ENCODE peak calls at places on chromosomes 2 and 18, in eight cellular contexts. One of them, this sample, is unnamed.

GRCh38 chr2:43488737-43489136 is 107.1 kb downstream of the THADA start:
- DNase-seq in activated T-cell treated with anti-CD3 and anti-CD28 coated beads, Interleukin-2, amount 50 U/mL, for 1 hour: no peak
- DNase-seq in cerebellar cortex: no peak
- DNase-seq in EL: no peak
- DNase-seq in kidney glomerular epithelial cell: no peak
- DNase-seq in NCI-H1092: no peak
- DNase-seq in NCI-H1694: no peak
- DNase-seq in HuH-7.5: no peak
- DNase-seq in this sample: no peak

GRCh38 chr2:43894743-43895142 is 56.0 kb downstream of the ABCG8 start:
- DNase-seq in activated T-cell treated with anti-CD3 and anti-CD28 coated beads, Interleukin-2, amount 50 U/mL, for 1 hour: no peak
- DNase-seq in cerebellar cortex: no peak
- DNase-seq in EL: no peak
- DNase-seq in kidney glomerular epithelial cell: no peak
- DNase-seq in NCI-H1092: no peak
- DNase-seq in NCI-H1694: no peak
- DNase-seq in HuH-7.5: no peak
- DNase-seq in this sample: no peak

GRCh38 chr2:130827502-130828251 is 9.0 kb upstream of the ARHGEF4 start:
- DNase-seq in activated T-cell treated with anti-CD3 and anti-CD28 coated beads, Interleukin-2, amount 50 U/mL, for 1 hour: no peak
- DNase-seq in cerebellar cortex: no peak
- DNase-seq in EL: peak; percentile 88
- DNase-seq in kidney glomerular epithelial cell: no peak
- DNase-seq in NCI-H1092: no peak
- DNase-seq in NCI-H1694: no peak
- DNase-seq in HuH-7.5: no peak
- DNase-seq in this sample: no peak

GRCh38 chr18:77271720-77272481 is 22.3 kb downstream of the GALR1 start:
- DNase-seq in activated T-cell treated with anti-CD3 and anti-CD28 coated beads, Interleukin-2, amount 50 U/mL, for 1 hour: no peak
- DNase-seq in cerebellar cortex: no peak
- DNase-seq in EL: no peak
- DNase-seq in kidney glomerular epithelial cell: no peak
- DNase-seq in NCI-H1092: no peak
- DNase-seq in NCI-H1694: no peak
- DNase-seq in HuH-7.5: no peak
- DNase-seq in this sample: no peak

GRCh38 chr2:45836316-45836715 is 184.8 kb downstream of the PRKCE start:
- DNase-seq in activated T-cell treated with anti-CD3 and anti-CD28 coated beads, Interleukin-2, amount 50 U/mL, for 1 hour: no peak
- DNase-seq in cerebellar cortex: no peak
- DNase-seq in EL: no peak
- DNase-seq in kidney glomerular epithelial cell: no peak
- DNase-seq in NCI-H1092: no peak
- DNase-seq in NCI-H1694: no peak
- DNase-seq in HuH-7.5: no peak
- DNase-seq in this sample: no peak

GRCh38 chr2:110655701-110656100 is 22.2 kb downstream of the BUB1 start:
- DNase-seq in activated T-cell treated with anti-CD3 and anti-CD28 coated beads, Interleukin-2, amount 50 U/mL, for 1 hour: no peak
- DNase-seq in cerebellar cortex: no peak
- DNase-seq in EL: peak; percentile 36
- DNase-seq in kidney glomerular epithelial cell: no peak
- DNase-seq in NCI-H1092: no peak
- DNase-seq in NCI-H1694: no peak
- DNase-seq in HuH-7.5: no peak
- DNase-seq in this sample: no peak

GRCh38 chr2:240952496-240953246 is 45.7 kb upstream of the SNED1 start:
- DNase-seq in activated T-cell treated with anti-CD3 and anti-CD28 coated beads, Interleukin-2, amount 50 U/mL, for 1 hour: no peak
- DNase-seq in cerebellar cortex: no peak
- DNase-seq in EL: no peak
- DNase-seq in kidney glomerular epithelial cell: no peak
- DNase-seq in NCI-H1092: no peak
- DNase-seq in NCI-H1694: no peak
- DNase-seq in HuH-7.5: no peak
- DNase-seq in this sample: no peak

GRCh38 chr2:191369034-191369433 is 123.8 kb downstream of the MYO1B start:
- DNase-seq in activated T-cell treated with anti-CD3 and anti-CD28 coated beads, Interleukin-2, amount 50 U/mL, for 1 hour: no peak
- DNase-seq in cerebellar cortex: no peak
- DNase-seq in EL: peak; percentile 11
- DNase-seq in kidney glomerular epithelial cell: no peak
- DNase-seq in NCI-H1092: no peak
- DNase-seq in NCI-H1694: peak; percentile 18
- DNase-seq in HuH-7.5: no peak
- DNase-seq in this sample: no peak

GRCh38 chr18:63025251-63025710 is 294.3 kb downstream of the BCL2 start:
- DNase-seq in activated T-cell treated with anti-CD3 and anti-CD28 coated beads, Interleukin-2, amount 50 U/mL, for 1 hour: no peak
- DNase-seq in cerebellar cortex: peak; percentile 10
- DNase-seq in EL: peak; percentile 5
- DNase-seq in kidney glomerular epithelial cell: no peak
- DNase-seq in NCI-H1092: peak; percentile 71
- DNase-seq in NCI-H1694: peak; percentile 3
- DNase-seq in HuH-7.5: no peak
- DNase-seq in this sample: no peak

GRCh38 chr2:8219631-8220393 is 462.0 kb upstream of the ID2 start:
- DNase-seq in activated T-cell treated with anti-CD3 and anti-CD28 coated beads, Interleukin-2, amount 50 U/mL, for 1 hour: no peak
- DNase-seq in cerebellar cortex: peak; percentile 90
- DNase-seq in EL: no peak
- DNase-seq in kidney glomerular epithelial cell: no peak
- DNase-seq in NCI-H1092: no peak
- DNase-seq in NCI-H1694: no peak
- DNase-seq in HuH-7.5: no peak
- DNase-seq in this sample: no peak

GRCh38 chr2:8312861-8313768 is 368.7 kb upstream of the ID2 start:
- DNase-seq in activated T-cell treated with anti-CD3 and anti-CD28 coated beads, Interleukin-2, amount 50 U/mL, for 1 hour: no peak
- DNase-seq in cerebellar cortex: no peak
- DNase-seq in EL: peak; percentile 4
- DNase-seq in kidney glomerular epithelial cell: peak; percentile 43
- DNase-seq in NCI-H1092: no peak
- DNase-seq in NCI-H1694: no peak
- DNase-seq in HuH-7.5: no peak
- DNase-seq in this sample: no peak

GRCh38 chr2:9657731-9658130 is 26.9 kb upstream of the YWHAQ start:
- DNase-seq in activated T-cell treated with anti-CD3 and anti-CD28 coated beads, Interleukin-2, amount 50 U/mL, for 1 hour: no peak
- DNase-seq in cerebellar cortex: no peak
- DNase-seq in EL: no peak
- DNase-seq in kidney glomerular epithelial cell: no peak
- DNase-seq in NCI-H1092: no peak
- DNase-seq in NCI-H1694: no peak
- DNase-seq in HuH-7.5: no peak
- DNase-seq in this sample: no peak

GRCh38 chr2:44549856-44550255 is 188.1 kb downstream of the CAMKMT start:
- DNase-seq in activated T-cell treated with anti-CD3 and anti-CD28 coated beads, Interleukin-2, amount 50 U/mL, for 1 hour: no peak
- DNase-seq in cerebellar cortex: no peak
- DNase-seq in EL: peak; percentile 66
- DNase-seq in kidney glomerular epithelial cell: no peak
- DNase-seq in NCI-H1092: no peak
- DNase-seq in NCI-H1694: no peak
- DNase-seq in HuH-7.5: no peak
- DNase-seq in this sample: no peak

GRCh38 chr18:22446325-22446724 is 28.6 kb upstream of the CTAGE1 start:
- DNase-seq in activated T-cell treated with anti-CD3 and anti-CD28 coated beads, Interleukin-2, amount 50 U/mL, for 1 hour: no peak
- DNase-seq in cerebellar cortex: no peak
- DNase-seq in EL: no peak
- DNase-seq in kidney glomerular epithelial cell: no peak
- DNase-seq in NCI-H1092: no peak
- DNase-seq in NCI-H1694: no peak
- DNase-seq in HuH-7.5: no peak
- DNase-seq in this sample: no peak

GRCh38 chr2:41579811-41580210 is 468.0 kb upstream of the PKDCC start:
- DNase-seq in activated T-cell treated with anti-CD3 and anti-CD28 coated beads, Interleukin-2, amount 50 U/mL, for 1 hour: no peak
- DNase-seq in cerebellar cortex: no peak
- DNase-seq in EL: no peak
- DNase-seq in kidney glomerular epithelial cell: no peak
- DNase-seq in NCI-H1092: no peak
- DNase-seq in NCI-H1694: no peak
- DNase-seq in HuH-7.5: no peak
- DNase-seq in this sample: no peak

GRCh38 chr18:10194592-10194991 is 259.8 kb upstream of the APCDD1 start:
- DNase-seq in activated T-cell treated with anti-CD3 and anti-CD28 coated beads, Interleukin-2, amount 50 U/mL, for 1 hour: no peak
- DNase-seq in cerebellar cortex: no peak
- DNase-seq in EL: peak; percentile 5
- DNase-seq in kidney glomerular epithelial cell: no peak
- DNase-seq in NCI-H1092: no peak
- DNase-seq in NCI-H1694: no peak
- DNase-seq in HuH-7.5: no peak
- DNase-seq in this sample: no peak

GRCh38 chr2:172484253-172484652 is 56.9 kb downstream of the ITGA6 start:
- DNase-seq in activated T-cell treated with anti-CD3 and anti-CD28 coated beads, Interleukin-2, amount 50 U/mL, for 1 hour: no peak
- DNase-seq in cerebellar cortex: peak; percentile 34
- DNase-seq in EL: peak; percentile 22
- DNase-seq in kidney glomerular epithelial cell: no peak
- DNase-seq in NCI-H1092: no peak
- DNase-seq in NCI-H1694: peak; percentile 25
- DNase-seq in HuH-7.5: no peak
- DNase-seq in this sample: no peak

GRCh38 chr2:55810621-55811020 is 113.0 kb downstream of the EFEMP1 start:
- DNase-seq in activated T-cell treated with anti-CD3 and anti-CD28 coated beads, Interleukin-2, amount 50 U/mL, for 1 hour: no peak
- DNase-seq in cerebellar cortex: no peak
- DNase-seq in EL: no peak
- DNase-seq in kidney glomerular epithelial cell: no peak
- DNase-seq in NCI-H1092: no peak
- DNase-seq in NCI-H1694: no peak
- DNase-seq in HuH-7.5: no peak
- DNase-seq in this sample: no peak

GRCh38 chr2:240502059-240502429 is 55.7 kb downstream of the ANKMY1 start:
- DNase-seq in activated T-cell treated with anti-CD3 and anti-CD28 coated beads, Interleukin-2, amount 50 U/mL, for 1 hour: peak; percentile 10
- DNase-seq in cerebellar cortex: no peak
- DNase-seq in EL: no peak
- DNase-seq in kidney glomerular epithelial cell: no peak
- DNase-seq in NCI-H1092: no peak
- DNase-seq in NCI-H1694: no peak
- DNase-seq in HuH-7.5: no peak
- DNase-seq in this sample: no peak

GRCh38 chr18:43081396-43081795 is 34.1 kb downstream of the RIT2 start:
- DNase-seq in activated T-cell treated with anti-CD3 and anti-CD28 coated beads, Interleukin-2, amount 50 U/mL, for 1 hour: no peak
- DNase-seq in cerebellar cortex: peak; percentile 50
- DNase-seq in EL: no peak
- DNase-seq in kidney glomerular epithelial cell: no peak
- DNase-seq in NCI-H1092: no peak
- DNase-seq in NCI-H1694: no peak
- DNase-seq in HuH-7.5: no peak
- DNase-seq in this sample: no peak

GRCh38 chr2:30421551-30422436 is 25.3 kb upstream of the LCLAT1 start:
- DNase-seq in activated T-cell treated with anti-CD3 and anti-CD28 coated beads, Interleukin-2, amount 50 U/mL, for 1 hour: peak; percentile 34
- DNase-seq in cerebellar cortex: no peak
- DNase-seq in EL: peak; percentile 48
- DNase-seq in kidney glomerular epithelial cell: no peak
- DNase-seq in NCI-H1092: peak; percentile 20
- DNase-seq in NCI-H1694: no peak
- DNase-seq in HuH-7.5: peak; percentile 23
- DNase-seq in this sample: no peak

GRCh38 chr2:218229239-218229638 is 12.2 kb downstream of the ARPC2 start:
- DNase-seq in activated T-cell treated with anti-CD3 and anti-CD28 coated beads, Interleukin-2, amount 50 U/mL, for 1 hour: no peak
- DNase-seq in cerebellar cortex: no peak
- DNase-seq in EL: peak; percentile 85
- DNase-seq in kidney glomerular epithelial cell: peak; percentile 51
- DNase-seq in NCI-H1092: no peak
- DNase-seq in NCI-H1694: no peak
- DNase-seq in HuH-7.5: no peak
- DNase-seq in this sample: peak; percentile 15

GRCh38 chr2:105517814-105518705 is 119.2 kb upstream of the FHL2 start:
- DNase-seq in activated T-cell treated with anti-CD3 and anti-CD28 coated beads, Interleukin-2, amount 50 U/mL, for 1 hour: no peak
- DNase-seq in cerebellar cortex: peak; percentile 82
- DNase-seq in EL: peak; percentile 62
- DNase-seq in kidney glomerular epithelial cell: no peak
- DNase-seq in NCI-H1092: peak; percentile 18
- DNase-seq in NCI-H1694: no peak
- DNase-seq in HuH-7.5: no peak
- DNase-seq in this sample: no peak

GRCh38 chr2:168773719-168774521 is 28.5 kb upstream of the NOSTRIN start:
- DNase-seq in activated T-cell treated with anti-CD3 and anti-CD28 coated beads, Interleukin-2, amount 50 U/mL, for 1 hour: no peak
- DNase-seq in cerebellar cortex: peak; percentile 17
- DNase-seq in EL: peak; percentile 66
- DNase-seq in kidney glomerular epithelial cell: peak; percentile 51
- DNase-seq in NCI-H1092: peak; percentile 30
- DNase-seq in NCI-H1694: peak; percentile 52
- DNase-seq in HuH-7.5: peak; percentile 39
- DNase-seq in this sample: no peak

GRCh38 chr18:63272638-63273037 is 46.9 kb downstream of the BCL2 start:
- DNase-seq in activated T-cell treated with anti-CD3 and anti-CD28 coated beads, Interleukin-2, amount 50 U/mL, for 1 hour: no peak
- DNase-seq in cerebellar cortex: no peak
- DNase-seq in EL: no peak
- DNase-seq in kidney glomerular epithelial cell: no peak
- DNase-seq in NCI-H1092: no peak
- DNase-seq in NCI-H1694: no peak
- DNase-seq in HuH-7.5: no peak
- DNase-seq in this sample: no peak

GRCh38 chr18:36114251-36114650 is 14.9 kb downstream of the SLC39A6 start:
- DNase-seq in activated T-cell treated with anti-CD3 and anti-CD28 coated beads, Interleukin-2, amount 50 U/mL, for 1 hour: no peak
- DNase-seq in cerebellar cortex: no peak
- DNase-seq in EL: no peak
- DNase-seq in kidney glomerular epithelial cell: no peak
- DNase-seq in NCI-H1092: no peak
- DNase-seq in NCI-H1694: no peak
- DNase-seq in HuH-7.5: no peak
- DNase-seq in this sample: no peak

This sample was measured in T-helper 9 cell.